ENCODE peak calls at places on chromosomes 16 and 17, in eight cellular contexts. H is lung, J is lower leg skin, S is pancreas, W is AG04449, D is Peyer's patch, Q is fibroblast of lung, I is ascending aorta. M is an unnamed sample.

GRCh38 chr17:18248300-18248731 is 10.2 kb downstream of the FLII start:
- DNase-seq in Q (peak; percentile 62), I (no peak), J (no peak), D (peak; percentile 45), W (no peak), H (peak; percentile 73), S (no peak), M (no peak)

GRCh38 chr16:24729967-24730815 is 740 bp downstream of the TNRC6A start:
- DNase-seq in I (no peak), Q (no peak), W (no peak), S (peak; percentile 34), J (peak; percentile 26), H (no peak), D (peak; percentile 51), M (no peak)

GRCh38 chr16:81500833-81501521 is 56.4 kb downstream of the CMIP start:
- DNase-seq in H (no peak), I (no peak), S (no peak), W (no peak), D (no peak), Q (peak; percentile 93), J (no peak), M (peak; percentile 12)

GRCh38 chr17:4304417-4305027 is 40.7 kb upstream of the ANKFY1 start:
- DNase-seq in S (no peak), D (peak; percentile 56), I (no peak), H (peak; percentile 51), Q (no peak), J (no peak), W (no peak), M (peak; percentile 5)

GRCh38 chr17:78745407-78746088 is 36.5 kb downstream of the CYTH1 start:
- DNase-seq in J (no peak), D (peak; percentile 45), I (no peak), S (no peak), Q (peak; percentile 19), H (no peak), W (no peak), M (no peak)

GRCh38 chr16:19520861-19521331 is 1.0 kb downstream of the GDE1 start:
- DNase-seq in J (no peak), I (no peak), Q (peak; percentile 58), W (no peak), D (no peak), H (no peak), S (no peak), M (no peak)

GRCh38 chr16:2519711-2520080 is 475 bp upstream of the AMDHD2 start:
- DNase-seq in Q (no peak), W (no peak), H (peak; percentile 32), J (no peak), S (peak; percentile 38), I (no peak), D (no peak), M (no peak)

GRCh38 chr17:31499771-31500554 is 108.5 kb downstream of the RAB11FIP4 start:
- DNase-seq in J (no peak), H (no peak), Q (peak; percentile 73), W (no peak), D (no peak), I (peak; percentile 19), S (peak; percentile 67), M (peak; percentile 22)

GRCh38 chr17:78977992-78978973 is 1.4 kb downstream of the LGALS3BP start:
- DNase-seq in I (no peak), W (no peak), D (no peak), H (no peak), S (no peak), Q (no peak), J (no peak), M (no peak)

GRCh38 chr17:42276359-42276608 is at the start of gene STAT5B:
- DNase-seq in I (no peak), J (no peak), Q (peak; percentile 66), S (peak; percentile 70), W (no peak), D (peak; percentile 61), H (peak; percentile 58), M (no peak)

GRCh38 chr16:17777461-17777863 is 306.7 kb upstream of the XYLT1 start:
- DNase-seq in S (no peak), H (no peak), Q (peak; percentile 59), D (no peak), W (no peak), J (no peak), I (no peak), M (peak; percentile 71)

DNA sequence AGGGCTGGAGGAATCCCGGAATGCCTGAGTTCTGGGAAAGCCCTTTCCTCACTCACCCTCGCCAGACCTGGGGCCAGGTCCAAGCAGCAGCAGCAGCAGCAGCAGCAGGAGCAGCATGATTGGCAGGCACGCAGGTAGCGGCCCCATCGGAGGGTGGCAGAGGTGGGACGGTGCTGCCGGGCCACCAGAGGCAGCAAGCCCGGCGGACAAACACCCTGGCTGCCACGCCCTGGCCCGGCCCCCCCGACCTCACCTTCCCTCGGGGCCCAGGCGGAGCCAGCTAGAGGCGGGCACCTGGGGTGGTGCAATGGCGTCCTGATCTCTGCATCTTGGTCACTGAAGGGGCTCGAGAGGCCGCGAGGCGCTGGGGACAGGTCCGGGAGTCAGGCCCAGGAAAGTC is 122.4 kb downstream of the LAT start:
- DNase-seq in H (no peak), W (no peak), Q (no peak), I (no peak), S (no peak), D (no peak), J (no peak), M (no peak)
- H3K4me3 ChIP-seq in H (no peak overlapping the region), W (no peak overlapping the region), Q (no peak overlapping the region), I (no peak overlapping the region), S (no peak overlapping the region), D (no peak overlapping the region), J (no peak overlapping the region), M (no peak overlapping the region)

GRCh38 chr16:591892-592517 is 2.1 kb downstream of the RAB40C start:
- DNase-seq in Q (no peak), D (no peak), W (no peak), I (no peak), S (no peak), J (no peak), H (no peak), M (no peak)
- H3K4me3 ChIP-seq in Q (no peak overlapping the region), D (peak overlapping the region; percentile 92), W (no peak overlapping the region), I (no peak overlapping the region), S (peak overlapping the region; percentile 65), J (no peak overlapping the region), H (no peak overlapping the region), M (no peak overlapping the region)

GRCh38 chr16:66517586-66518263 is 32.2 kb downstream of the TK2 start:
- DNase-seq in S (no peak), Q (no peak), D (peak; percentile 16), J (no peak), W (no peak), H (no peak), I (no peak), M (no peak)
- H3K4me3 ChIP-seq in S (peak overlapping the region; percentile 26), Q (no peak overlapping the region), D (peak overlapping the region; percentile 31), J (no peak overlapping the region), W (no peak overlapping the region), H (no peak overlapping the region), I (no peak overlapping the region), M (no peak overlapping the region)

DNA sequence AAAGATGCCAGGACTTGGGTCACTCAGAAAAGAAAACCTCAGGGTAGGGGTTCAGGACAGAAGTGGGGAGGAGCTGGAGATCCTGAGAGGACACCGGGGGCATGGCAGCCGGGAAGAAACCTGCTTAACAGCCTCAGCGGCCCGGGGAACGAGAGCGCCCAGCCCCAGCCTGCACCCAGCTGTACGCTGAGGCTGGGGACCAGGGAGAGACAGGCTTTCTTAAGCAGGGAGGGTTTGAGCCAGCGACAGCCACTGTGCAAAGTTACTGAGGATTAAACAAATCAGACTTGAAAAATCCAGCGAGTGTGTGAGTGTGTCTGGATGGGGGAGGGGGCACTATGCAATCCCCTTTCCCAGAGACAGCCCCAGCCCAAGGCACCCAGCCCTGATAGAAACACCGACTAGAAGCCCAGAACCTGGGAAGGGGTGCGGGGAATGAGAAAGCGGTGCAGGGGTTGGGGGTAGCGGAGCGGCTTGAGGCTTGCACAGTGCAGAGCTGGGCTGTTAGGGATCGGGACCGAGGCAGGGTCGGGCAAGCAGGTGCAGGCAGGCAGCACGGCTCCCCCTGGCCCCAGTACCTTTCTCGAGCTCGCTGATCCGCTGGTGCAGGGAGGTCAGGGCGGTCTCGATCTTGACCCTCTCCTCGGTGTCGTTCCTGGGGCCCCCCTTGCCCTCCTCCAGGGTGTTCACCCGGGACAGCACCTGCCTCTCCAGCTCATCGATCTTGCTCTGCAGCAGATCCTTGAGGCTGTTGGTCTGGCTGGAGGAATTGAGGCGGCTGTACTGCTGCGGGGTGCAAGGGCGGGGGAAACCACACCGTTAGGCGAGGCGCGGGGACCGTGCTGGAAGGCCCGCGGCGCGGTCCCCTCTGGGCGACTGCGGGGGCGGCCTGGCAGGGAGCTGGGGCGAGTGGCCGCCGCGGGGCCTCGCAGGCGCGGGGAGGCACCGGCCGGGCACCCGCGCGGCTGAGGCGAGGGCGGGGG is 1.2 kb downstream of the NPTX1 start:
- DNase-seq in W (no peak), Q (no peak), J (no peak), S (no peak), I (no peak), D (no peak), H (no peak), M (no peak)
- H3K4me3 ChIP-seq in W (no peak overlapping the region), Q (no peak overlapping the region), J (no peak overlapping the region), S (peak overlapping the region; percentile 40), I (peak overlapping the region; percentile 56), D (peak overlapping the region; percentile 35), H (no peak overlapping the region), M (no peak overlapping the region)

GRCh38 chr16:50267651-50268050 is 1.3 kb downstream of the ADCY7 start:
- DNase-seq in W (no peak), Q (no peak), H (no peak), S (no peak), J (no peak), I (no peak), D (no peak), M (no peak)

GRCh38 chr16:50269769-50270509 is 3.6 kb downstream of the ADCY7 start:
- DNase-seq in Q (no peak), S (no peak), D (no peak), I (no peak), J (no peak), W (no peak), H (no peak), M (no peak)

GRCh38 chr16:50269061-50269705 is 2.8 kb downstream of the ADCY7 start:
- DNase-seq in J (no peak), I (no peak), W (no peak), Q (no peak), D (no peak), H (no peak), S (no peak), M (no peak)

GRCh38 chr16:50267151-50267631 is 840 bp downstream of the ADCY7 start:
- DNase-seq in W (no peak), Q (no peak), I (no peak), J (no peak), D (no peak), S (no peak), H (no peak), M (no peak)

GRCh38 chr16:50268352-50268751 is 2.0 kb downstream of the ADCY7 start:
- DNase-seq in I (no peak), J (no peak), Q (no peak), D (no peak), H (no peak), W (no peak), S (no peak), M (no peak)
- H3K4me3 ChIP-seq in I (no peak overlapping the region), J (no peak overlapping the region), Q (no peak overlapping the region), D (no peak overlapping the region), H (no peak overlapping the region), W (no peak overlapping the region), S (no peak overlapping the region), M (no peak overlapping the region)

M was measured in skeletal muscle cell.